ENCODE peak calls at places on chromosomes 1 and 21, in eight cellular contexts. Z, T, L, O, Q, B, R and G are unnamed samples. For H3K4me1, the result is how much of the 10 kb centered on the place peaks cover.

GRCh38 chr1:205600085-205600484 is 31.7 kb downstream of the ELK4 start:
- DNase-seq in O (no peak), R (peak), Q (no peak), T (peak), Z (no peak), B (no peak), L (no peak), G (no peak)

GRCh38 chr1:55402676-55403464 is 187.7 kb upstream of the USP24 start:
- DNase-seq in L (no peak), Z (no peak), T (peak), R (no peak), Q (no peak), O (no peak), B (no peak), G (no peak)

GRCh38 chr1:157952601-157953000 is 40.8 kb upstream of the KIRREL1 start:
- DNase-seq in L (no peak), T (no peak), Q (no peak), R (no peak), O (no peak), B (no peak), Z (no peak), G (no peak)

GRCh38 chr1:225877570-225877969 is 4.6 kb downstream of the TMEM63A start:
- DNase-seq in O (peak), Q (no peak), B (peak), Z (no peak), T (peak), R (no peak), L (no peak), G (peak)

GRCh38 chr1:30473920-30474817 is 249.2 kb downstream of the MATN1 start:
- DNase-seq in Q (no peak), T (no peak), Z (no peak), O (no peak), L (no peak), B (peak), R (peak), G (no peak)

GRCh38 chr21:40186036-40186435 is 318.8 kb downstream of the PCP4 start:
- DNase-seq in O (no peak), R (no peak), T (no peak), Z (no peak), L (no peak), Q (no peak), B (no peak), G (no peak)

GRCh38 chr1:70528591-70529333 is 117.7 kb downstream of the CTH start:
- DNase-seq in O (peak), B (no peak), T (peak), R (no peak), L (no peak), Z (peak), Q (no peak), G (no peak)

GRCh38 chr1:232487236-232487635 is 142.7 kb downstream of the SIPA1L2 start:
- DNase-seq in R (no peak), L (no peak), B (no peak), Q (no peak), O (no peak), Z (no peak), T (no peak), G (no peak)

GRCh38 chr1:38559180-38559874 is 300.2 kb downstream of the RRAGC start:
- DNase-seq in O (no peak), T (no peak), L (no peak), Z (no peak), Q (no peak), B (no peak), R (peak), G (no peak)

GRCh38 chr1:58432813-58433668 is 113.5 kb downstream of the OMA1 start:
- DNase-seq in Q (peak), O (no peak), B (no peak), T (peak), Z (no peak), L (no peak), R (no peak), G (no peak)

GRCh38 chr1:64469977-64470669 is at the start of gene CACHD1:
- DNase-seq in O (peak), L (peak), Q (no peak), B (peak), Z (peak), R (peak), T (peak), G (peak)

GRCh38 chr1:163055531-163055930 is 13.6 kb upstream of the RGS4 start:
- DNase-seq in T (no peak), R (no peak), Q (no peak), L (no peak), Z (no peak), O (no peak), B (no peak), G (no peak)

GRCh38 chr1:156101880-156102279 is 12.6 kb upstream of the LMNA start:
- DNase-seq in Q (no peak), R (no peak), B (peak), Z (no peak), O (no peak), L (no peak), T (no peak), G (peak)

GRCh38 chr1:157105988-157106812 is 6.6 kb upstream of the ETV3L start:
- DNase-seq in Q (peak), R (no peak), L (no peak), T (peak), Z (no peak), O (no peak), B (peak), G (no peak)

GRCh38 chr1:224182057-224182865 is 779 bp upstream of the DEGS1 start:
- DNase-seq in Z (no peak), O (no peak), L (no peak), T (no peak), R (peak), B (no peak), Q (peak), G (no peak)

GRCh38 chr1:183840140-183840539 is 35.2 kb downstream of the RGL1 start:
- DNase-seq in Q (no peak), L (no peak), B (no peak), R (no peak), Z (no peak), T (peak), O (no peak), G (no peak)

GRCh38 chr1:233443040-233443439 is 115.5 kb downstream of the MAP3K21 start:
- DNase-seq in T (no peak), Q (peak), B (no peak), L (no peak), Z (no peak), R (no peak), O (no peak), G (no peak)

GRCh38 chr1:201648911-201649775 is 110.2 kb downstream of the NAV1 start:
- DNase-seq in R (no peak), B (peak), Q (peak), O (peak), T (peak), L (no peak), Z (no peak), G (no peak)

GRCh38 chr1:219066631-219067349 is 106.9 kb upstream of the LYPLAL1 start:
- DNase-seq in L (no peak), R (no peak), Q (peak), Z (peak), O (no peak), B (no peak), T (peak), G (no peak)

GRCh38 chr1:221663321-221663720 is 78.6 kb downstream of the DUSP10 start:
- DNase-seq in Z (no peak), R (no peak), O (no peak), B (no peak), Q (no peak), T (peak), L (no peak), G (no peak)

GRCh38 chr1:200895448-200895799 is 724 bp downstream of the INAVA start:
- DNase-seq in Q (peak), Z (no peak), R (no peak), L (no peak), T (no peak), B (no peak), O (no peak), G (no peak)

GRCh38 chr1:107138767-107139445 is 1.9 kb upstream of the NTNG1 start:
- DNase-seq in B (no peak), Z (no peak), O (no peak), Q (no peak), T (peak), L (no peak), R (no peak), G (no peak)

GRCh38 chr1:37762516-37762915 is 2.4 kb downstream of the EPHA10 start:
- DNase-seq in Z (no peak), L (no peak), B (no peak), Q (no peak), T (no peak), R (no peak), O (no peak), G (no peak)

GRCh38 chr1:170661646-170662411 is 2.1 kb upstream of the PRRX1 start:
- DNase-seq in T (peak), L (no peak), O (peak), Z (no peak), B (no peak), Q (no peak), R (no peak), G (peak)

GRCh38 chr1:212860713-212861581 is 2.9 kb downstream of the FLVCR1 start:
- DNase-seq in Q (no peak), T (peak), B (no peak), O (no peak), R (no peak), L (no peak), Z (no peak), G (no peak)

GRCh38 chr1:240351690-240352089 is 260.0 kb downstream of the FMN2 start:
- DNase-seq in B (no peak), Q (no peak), O (no peak), R (no peak), L (no peak), T (peak), Z (no peak), G (no peak)

GRCh38 chr1:151693057-151693651 is 23.4 kb downstream of the CELF3 start:
- DNase-seq in Q (no peak), O (no peak), Z (peak), B (no peak), T (peak), R (no peak), L (no peak), G (no peak)

GRCh38 chr1:160884579-160884978 is 401 bp downstream of the ITLN1 start:
- DNase-seq in Q (no peak), R (no peak), L (no peak), Z (no peak), O (no peak), B (no peak), T (no peak), G (no peak)

DNA sequence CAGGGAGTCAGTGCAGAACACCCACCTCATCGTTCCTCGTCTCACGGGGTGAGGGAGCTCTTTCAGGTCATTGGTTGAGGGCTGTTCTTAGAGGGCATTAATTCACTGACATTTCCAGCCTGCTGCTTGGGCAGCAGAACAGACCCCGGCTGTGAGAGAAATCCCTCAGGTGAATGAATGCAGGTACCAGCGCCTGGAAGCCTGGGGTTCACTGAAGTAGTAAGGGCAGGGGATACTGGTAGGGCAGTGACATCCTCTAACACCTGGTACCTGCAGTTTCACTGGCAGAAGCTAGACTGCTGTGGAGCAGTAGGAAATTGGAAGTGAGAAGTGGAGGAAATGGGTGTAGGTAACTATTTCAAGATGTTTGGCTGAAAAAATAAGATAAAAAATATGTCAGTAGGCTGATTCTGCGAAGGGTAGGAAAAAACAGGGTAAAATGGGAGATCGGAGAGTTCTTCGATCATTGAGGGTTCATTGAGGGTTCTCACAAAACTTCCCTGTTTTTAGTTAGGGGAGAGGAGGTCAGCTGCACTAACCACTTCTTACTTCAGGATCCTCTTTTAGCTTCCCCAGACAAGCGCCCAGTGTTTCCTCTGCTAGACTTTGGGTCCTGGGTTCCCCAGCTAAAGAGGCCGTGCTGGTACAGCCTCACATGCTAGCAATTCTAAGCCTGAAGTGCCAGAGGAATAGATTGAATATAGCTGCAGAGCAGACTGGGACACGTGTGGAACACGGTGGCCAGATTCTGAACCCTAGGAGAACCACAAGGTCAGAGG is 55.2 kb downstream of the RNF220 start:
- DNase-seq in T (no peak), O (no peak), Z (no peak), B (no peak), L (no peak), Q (no peak), R (no peak), G (no peak)
- TF ChIP-seq CTCF in T (no peak), O (no peak), Z (no peak), B (no peak), L (no peak), Q (no peak), R (no peak), G (no peak)

DNA sequence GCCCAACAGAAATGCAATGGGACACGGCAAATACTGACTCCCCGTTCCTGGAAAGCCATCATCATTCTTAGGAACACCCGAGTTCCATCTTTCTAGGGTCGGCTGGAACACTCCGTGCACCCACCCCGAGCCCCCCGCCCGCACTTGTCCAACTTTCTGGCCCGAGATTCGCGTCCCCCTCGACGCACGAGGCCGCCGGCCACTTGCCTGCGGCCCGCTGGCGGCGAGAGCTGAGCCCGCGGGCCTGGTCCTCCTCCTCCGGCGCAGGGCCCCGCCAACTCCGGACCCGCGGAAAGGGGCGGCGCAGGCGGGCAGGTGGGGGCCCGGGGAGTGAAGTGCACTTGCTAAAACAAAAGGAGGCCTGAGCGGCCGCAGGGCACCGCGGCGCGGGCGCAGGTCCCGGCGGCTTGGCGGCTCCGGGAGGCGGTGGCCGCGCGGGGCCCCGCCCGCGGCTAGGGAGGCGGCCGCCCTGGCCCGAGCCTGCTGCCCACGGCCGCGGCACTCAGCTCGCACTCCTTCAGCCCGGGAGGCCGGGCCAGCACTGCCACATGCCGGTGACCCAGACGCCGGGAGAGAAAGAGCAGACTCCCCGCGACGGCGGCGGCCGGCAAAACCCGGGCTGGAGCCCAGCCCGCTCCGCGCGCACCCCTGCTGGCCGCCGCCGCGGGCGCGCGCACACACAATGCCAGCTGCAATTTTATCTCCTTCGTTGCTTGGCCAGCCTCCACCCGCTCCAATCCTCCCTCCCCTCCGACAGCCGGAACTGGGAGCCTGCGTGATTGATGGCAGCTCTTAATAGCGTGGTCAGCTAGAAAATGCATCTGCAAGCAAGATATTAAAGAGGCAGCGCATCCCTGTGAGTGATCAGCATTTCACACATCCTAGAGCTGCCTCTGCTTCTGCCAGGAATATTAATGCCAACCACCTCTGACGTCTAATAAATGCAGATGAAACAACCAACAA is 114.3 kb downstream of the RERE start:
- DNase-seq in Q (peak), L (peak), R (peak), T (peak), O (peak), B (peak), Z (peak), G (peak)
- H3K4me1 ChIP-seq in Q (under half), L (under half), R (under half), T (under half), O (under half), B (under half), Z (half or more), G (half or more)

GRCh38 chr21:46116189-46116845 is 18.4 kb downstream of the COL6A2 start:
- DNase-seq in O (peak), Q (no peak), Z (no peak), T (no peak), R (no peak), B (peak), L (no peak), G (no peak)
- H3K27ac ChIP-seq in O (no peak), Q (no peak), Z (no peak), T (peak), R (no peak), B (peak), L (no peak), G (no peak)

DNA sequence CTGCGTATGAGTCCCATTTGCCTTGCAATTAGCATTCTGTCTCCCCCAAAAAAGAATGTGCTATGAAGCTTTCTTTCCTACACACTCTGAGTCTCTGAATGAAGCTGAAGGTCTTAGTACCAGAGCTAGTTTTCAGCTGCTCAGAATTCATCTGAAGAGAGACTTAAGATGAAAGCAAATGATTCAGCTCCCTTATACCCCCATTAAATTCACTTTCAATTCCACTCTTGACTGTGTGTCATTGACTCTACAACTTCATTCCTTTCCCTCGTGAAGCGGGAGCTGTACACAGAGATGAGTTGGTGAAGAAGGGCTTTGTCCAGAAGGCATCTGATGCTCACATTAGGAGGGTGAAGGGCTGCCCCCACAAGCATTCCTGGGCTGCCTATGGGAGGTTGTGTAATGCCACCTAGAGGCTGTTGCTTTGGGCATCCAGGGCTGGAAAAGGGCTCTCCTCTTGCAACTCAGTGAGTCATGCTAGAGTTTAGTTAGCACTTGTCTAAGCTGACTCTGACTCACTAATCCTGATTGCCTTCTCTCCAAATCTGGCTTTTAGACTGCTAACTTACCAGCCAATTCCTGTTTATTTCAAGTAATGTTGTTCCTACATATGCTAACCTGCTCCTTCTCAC is 1.8 kb downstream of the SPRR1B start:
- DNase-seq in T (peak), O (no peak), L (no peak), Q (peak), Z (peak), R (no peak), B (no peak), G (no peak)
- TF ChIP-seq CTCF in T (peak), O (no peak), L (no peak), Q (peak), Z (peak), R (no peak), B (no peak), G (no peak)

GRCh38 chr1:109765896-109766615 is 2.3 kb upstream of the EPS8L3 start:
- DNase-seq in L (no peak), B (no peak), R (no peak), O (peak), Z (no peak), Q (no peak), T (no peak), G (no peak)

GRCh38 chr1:109762821-109763645 is 690 bp downstream of the EPS8L3 start:
- DNase-seq in L (no peak), T (peak), B (peak), O (peak), Z (no peak), Q (peak), R (no peak), G (peak)

GRCh38 chr1:109763646-109764415 is at the start of gene EPS8L3:
- DNase-seq in B (peak), Z (no peak), O (peak), T (no peak), L (no peak), Q (no peak), R (no peak), G (no peak)

GRCh38 chr1:109765483-109765815 is 1.7 kb upstream of the EPS8L3 start:
- DNase-seq in Q (no peak), Z (no peak), T (no peak), L (no peak), O (no peak), B (no peak), R (no peak), G (peak)

GRCh38 chr1:109764561-109765482 is 1.1 kb upstream of the EPS8L3 start:
- DNase-seq in L (no peak), T (no peak), O (peak), Q (no peak), Z (no peak), B (peak), R (no peak), G (peak)
- H3K4me1 ChIP-seq in L (under half), T (under half), O (under half), Q (under half), Z (under half), B (under half), R (under half), G (under half)